ENCODE peak calls at places on chromosomes 13 and 19, in four cellular contexts. X is mucosa of descending colon, T is epithelial cell of prostate, Z is smooth muscle cell of the brain vasculature. V is an unnamed sample.

GRCh38 chr19:2495651-2496316 is 19.9 kb downstream of the GADD45B start:
- DNase-seq in X (peak; percentile 73), T (no peak), Z (no peak), V (peak; percentile 87)

GRCh38 chr19:18270304-18270703 is 3.9 kb downstream of the IQCN start:
- DNase-seq in X (no peak), T (no peak), Z (no peak), V (no peak)

GRCh38 chr19:13692096-13692495 is 72.2 kb upstream of the MRI1 start:
- DNase-seq in X (no peak), T (peak; percentile 39), Z (no peak), V (no peak)

GRCh38 chr19:37905936-37906867 is at the start of gene WDR87:
- DNase-seq in X (peak; percentile 80), T (no peak), Z (no peak), V (peak; percentile 79)

GRCh38 chr13:91154553-91154952 is 192.9 kb upstream of the MIR17HG start:
- DNase-seq in X (no peak), T (no peak), Z (no peak), V (no peak)

GRCh38 chr13:75305057-75305456 is 176.9 kb downstream of the TBC1D4 start:
- DNase-seq in X (no peak), T (no peak), Z (no peak), V (no peak)

GRCh38 chr19:17576758-17577532 is 21.5 kb downstream of the COLGALT1 start:
- DNase-seq in X (peak; percentile 93), T (no peak), Z (no peak), V (no peak)

GRCh38 chr13:62687727-62688126 is 1272.1 kb upstream of the PCDH20 start:
- DNase-seq in X (no peak), T (no peak), Z (no peak), V (no peak)

GRCh38 chr19:38718747-38719543 is 25.3 kb downstream of the CAPN12 start:
- DNase-seq in X (no peak), T (no peak), Z (no peak), V (peak; percentile 90)

GRCh38 chr13:113021391-113021790 is 52.4 kb downstream of the MCF2L start:
- DNase-seq in X (no peak), T (no peak), Z (no peak), V (no peak)

GRCh38 chr13:33228645-33229445 is 56.7 kb downstream of the STARD13 start:
- DNase-seq in X (no peak), T (no peak), Z (peak; percentile 71), V (no peak)

GRCh38 chr13:69950160-69950559 is 157.5 kb upstream of the ATXN8OS start:
- DNase-seq in X (no peak), T (no peak), Z (no peak), V (no peak)